ENCODE peak calls at places on chromosomes 3 and 15, in seven cellular contexts. J is sigmoid colon, S is H1, P is GM23338, T is GM12891, C is breast epithelium, G is HepG2. Q is an unnamed sample.

GRCh38 chr3:44954962-44955361 is 21.0 kb downstream of the ZDHHC3 start:
- DNase-seq in J (no peak), G (peak), P (no peak), T (peak), C (no peak), S (no peak), Q (peak)

GRCh38 chr3:129432036-129432435 is 3.6 kb upstream of the EFCAB12 start:
- DNase-seq in C (no peak), P (no peak), S (no peak), T (no peak), J (no peak), G (no peak), Q (no peak)

GRCh38 chr15:23073890-23074631 is 34.7 kb upstream of the TUBGCP5 start:
- DNase-seq in J (no peak), P (no peak), C (peak), S (no peak), G (no peak), T (no peak), Q (no peak)

GRCh38 chr3:94336076-94336741 is 273.3 kb downstream of the NSUN3 start:
- DNase-seq in T (no peak), G (peak), C (no peak), P (peak), S (no peak), J (no peak), Q (no peak)

GRCh38 chr3:44995142-44995770 is 19.2 kb downstream of the EXOSC7 start:
- DNase-seq in G (no peak), T (no peak), C (no peak), J (peak), P (no peak), S (no peak), Q (no peak)

GRCh38 chr3:105904683-105905320 is 36.0 kb upstream of the CBLB start:
- DNase-seq in G (no peak), J (no peak), S (no peak), C (no peak), T (no peak), P (no peak), Q (no peak)

GRCh38 chr3:132660745-132661067 is 577 bp downstream of the UBA5 start:
- DNase-seq in J (no peak), C (no peak), P (no peak), G (no peak), T (no peak), S (no peak), Q (no peak)

GRCh38 chr3:46971742-46972141 is 4.8 kb downstream of the CCDC12 start:
- DNase-seq in C (no peak), J (no peak), S (no peak), P (no peak), G (no peak), T (no peak), Q (no peak)

GRCh38 chr15:42144841-42145375 is 11.5 kb downstream of the PLA2G4F start:
- DNase-seq in S (no peak), J (no peak), T (no peak), P (no peak), G (no peak), C (peak), Q (no peak)

GRCh38 chr3:14444380-14444779 is 42.0 kb downstream of the SLC6A6 start:
- DNase-seq in P (no peak), T (no peak), C (no peak), G (no peak), J (no peak), S (no peak), Q (no peak)

GRCh38 chr3:182711853-182712252 is 81.5 kb upstream of the ATP11B start:
- DNase-seq in J (no peak), S (no peak), C (no peak), P (no peak), T (no peak), G (no peak), Q (no peak)

GRCh38 chr15:45157974-45158373 is 28.2 kb downstream of the DUOX1 start:
- DNase-seq in G (no peak), S (no peak), P (peak), J (no peak), T (no peak), C (no peak), Q (no peak)

GRCh38 chr3:43727930-43728329 is 37.2 kb downstream of the ABHD5 start:
- DNase-seq in J (no peak), S (no peak), P (no peak), G (no peak), C (no peak), T (no peak), Q (no peak)

GRCh38 chr15:96326551-96327154 is 3.8 kb upstream of the NR2F2 start:
- DNase-seq in G (no peak), C (peak), T (no peak), P (peak), S (no peak), J (peak), Q (no peak)

GRCh38 chr15:59997070-59997701 is 6.9 kb upstream of the FOXB1 start:
- DNase-seq in S (peak), J (no peak), P (peak), C (no peak), T (no peak), G (no peak), Q (peak)

GRCh38 chr15:40747685-40748631 is 7.1 kb downstream of the RMDN3 start:
- DNase-seq in S (no peak), P (no peak), T (no peak), G (no peak), C (no peak), J (no peak), Q (no peak)

GRCh38 chr15:58536414-58536813 is 104.6 kb downstream of the LIPC start:
- DNase-seq in S (no peak), J (peak), C (no peak), T (no peak), P (no peak), G (no peak), Q (no peak)

GRCh38 chr3:79726795-79727194 is 41.0 kb downstream of the ROBO1 start:
- DNase-seq in P (no peak), T (no peak), C (no peak), S (no peak), G (no peak), J (no peak), Q (no peak)

GRCh38 chr15:89361451-89362202 is 27.0 kb upstream of the POLG start:
- DNase-seq in T (peak), S (no peak), J (peak), P (peak), G (peak), C (peak), Q (peak)

GRCh38 chr15:89664951-89665350 is 9.7 kb upstream of the KIF7 start:
- DNase-seq in G (no peak), C (no peak), J (peak), P (no peak), S (no peak), T (no peak), Q (no peak)

GRCh38 chr3:111246967-111247760 is 175.5 kb downstream of the NECTIN3 start:
- DNase-seq in S (no peak), T (no peak), J (no peak), C (no peak), P (no peak), G (peak), Q (no peak)

GRCh38 chr15:89888214-89888804 is 5.5 kb downstream of the AP3S2 start:
- DNase-seq in C (no peak), S (no peak), G (peak), J (no peak), T (no peak), P (peak), Q (no peak)

GRCh38 chr3:32996755-32997091 is 45.3 kb downstream of the CCR4 start:
- DNase-seq in T (no peak), J (no peak), C (no peak), G (no peak), P (peak), S (no peak), Q (no peak)

GRCh38 chr3:10553586-10554235 is 48.3 kb upstream of the ATP2B2 start:
- DNase-seq in J (peak), S (peak), C (peak), P (peak), T (no peak), G (no peak), Q (no peak)

GRCh38 chr3:134904333-134904771 is 109.3 kb downstream of the EPHB1 start:
- DNase-seq in S (no peak), T (peak), P (no peak), J (no peak), G (no peak), C (no peak), Q (peak)

GRCh38 chr3:102791641-102792589 is 357.1 kb downstream of the ZPLD1 start:
- DNase-seq in C (no peak), P (no peak), T (no peak), J (no peak), G (no peak), S (no peak), Q (no peak)

GRCh38 chr3:196619213-196619612 is 20.3 kb upstream of the NRROS start:
- DNase-seq in J (no peak), C (no peak), P (no peak), G (no peak), T (no peak), S (no peak), Q (no peak)

GRCh38 chr3:98972155-98972554 is 70.7 kb upstream of the DCBLD2 start:
- DNase-seq in C (no peak), J (no peak), P (no peak), S (no peak), T (no peak), G (peak), Q (no peak)

GRCh38 chr15:88204584-88204983 is 52.0 kb downstream of the NTRK3 start:
- DNase-seq in J (no peak), S (no peak), G (no peak), P (no peak), T (no peak), C (no peak), Q (no peak)

GRCh38 chr3:32819086-32819450 is 1.3 kb downstream of the TRIM71 start:
- DNase-seq in G (no peak), T (no peak), C (no peak), J (no peak), P (no peak), S (no peak), Q (no peak)

GRCh38 chr3:11437506-11437905 is 165.3 kb downstream of the ATG7 start:
- DNase-seq in J (no peak), S (no peak), T (no peak), G (no peak), P (no peak), C (no peak), Q (no peak)

GRCh38 chr3:129112308-129113052 is 9.1 kb downstream of the RAB43 start:
- DNase-seq in P (no peak), G (peak), S (no peak), J (no peak), C (no peak), T (no peak), Q (no peak)

GRCh38 chr15:70563561-70564095 is 199.7 kb downstream of the UACA start:
- DNase-seq in C (no peak), T (no peak), S (no peak), G (no peak), P (no peak), J (peak), Q (no peak)

GRCh38 chr15:70566989-70567388 is 196.4 kb downstream of the UACA start:
- DNase-seq in G (no peak), C (no peak), P (no peak), T (no peak), J (no peak), S (no peak), Q (no peak)

GRCh38 chr15:70562906-70563305 is 200.5 kb downstream of the UACA start:
- DNase-seq in T (no peak), P (no peak), G (no peak), J (peak), S (no peak), C (no peak), Q (no peak)

GRCh38 chr15:70569139-70569717 is 194.1 kb downstream of the UACA start:
- DNase-seq in P (peak), J (no peak), G (peak), T (no peak), S (no peak), C (no peak), Q (no peak)

DNA sequence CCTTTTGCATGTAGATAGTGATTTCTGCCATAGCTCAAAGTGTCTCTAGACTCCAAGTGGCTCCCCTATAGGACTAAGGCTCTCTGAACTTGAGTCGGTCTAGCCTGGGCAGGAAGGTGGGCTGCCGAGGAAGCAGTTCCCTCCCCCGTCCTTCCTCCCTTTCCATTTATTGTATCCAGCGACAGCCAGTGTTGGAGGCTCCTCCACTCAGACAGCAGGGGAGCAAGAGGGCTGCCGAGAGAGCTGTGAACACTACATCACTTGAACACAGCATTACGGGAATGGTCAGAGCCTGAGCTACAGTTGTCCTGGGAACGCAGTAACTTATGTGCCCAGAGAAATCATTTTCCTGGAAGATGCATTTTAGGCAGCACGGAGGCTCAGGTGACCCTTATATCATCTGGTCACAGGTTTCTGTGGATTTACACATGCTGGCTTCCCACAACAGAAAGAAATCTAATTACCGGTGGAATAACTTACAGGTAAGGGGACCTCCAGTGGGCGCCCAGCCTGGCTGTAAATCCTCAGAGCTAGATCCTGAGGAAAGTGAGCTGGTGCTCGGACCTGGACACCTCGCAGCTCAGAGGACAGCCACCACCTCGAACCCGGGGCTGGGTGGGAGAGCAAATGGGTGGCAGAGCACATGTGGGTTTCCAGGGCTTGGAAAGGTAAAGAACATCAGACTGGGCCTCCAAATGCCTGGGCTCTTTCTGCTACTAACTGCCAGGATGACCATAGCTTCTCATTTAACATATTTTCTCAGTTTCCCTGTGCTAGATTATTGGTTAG is 197.1 kb downstream of the UACA start:
- DNase-seq in J (no peak), P (peak), T (no peak), G (no peak), S (no peak), C (no peak), Q (no peak)
- TF ChIP-seq POLR2AphosphoS5 in J (no peak), P (no peak), T (no peak), G (no peak), S (no peak), C (no peak), Q (no peak)

GRCh38 chr3:42451116-42451515 is 40.7 kb upstream of the LYZL4 start:
- DNase-seq in G (no peak), J (no peak), P (no peak), C (no peak), S (no peak), T (no peak), Q (no peak)
- TF ChIP-seq POLR2AphosphoS5 in G (no peak), J (no peak), P (no peak), C (no peak), S (no peak), T (no peak), Q (no peak)

GRCh38 chr15:29675791-29676301 is 146.4 kb downstream of the TJP1 start:
- DNase-seq in G (no peak), C (no peak), T (no peak), J (no peak), P (peak), S (no peak), Q (no peak)

GRCh38 chr15:29678504-29679034 is 143.7 kb downstream of the TJP1 start:
- DNase-seq in P (no peak), C (no peak), T (no peak), J (no peak), S (no peak), G (no peak), Q (no peak)

GRCh38 chr15:29676961-29677402 is 145.3 kb downstream of the TJP1 start:
- DNase-seq in C (no peak), J (no peak), T (no peak), S (no peak), P (no peak), G (no peak), Q (no peak)

GRCh38 chr15:29677871-29678431 is 144.3 kb downstream of the TJP1 start:
- DNase-seq in G (no peak), S (no peak), P (no peak), T (no peak), J (no peak), C (no peak), Q (no peak)

GRCh38 chr15:29677450-29677849 is 144.8 kb downstream of the TJP1 start:
- DNase-seq in C (no peak), G (no peak), J (no peak), P (no peak), S (no peak), T (no peak), Q (no peak)
- TF ChIP-seq POLR2AphosphoS5 in C (no peak), G (no peak), J (no peak), P (no peak), S (no peak), T (no peak), Q (no peak)

GRCh38 chr15:32990071-32990470 is 204.4 kb downstream of the FMN1 start:
- DNase-seq in P (no peak), S (no peak), C (no peak), T (no peak), G (no peak), J (no peak), Q (no peak)

GRCh38 chr15:32983679-32984078 is 210.8 kb downstream of the FMN1 start:
- DNase-seq in C (no peak), S (no peak), P (no peak), J (no peak), G (no peak), T (no peak), Q (no peak)

GRCh38 chr15:32982001-32982400 is 212.5 kb downstream of the FMN1 start:
- DNase-seq in T (no peak), P (no peak), G (no peak), S (no peak), C (no peak), J (no peak), Q (no peak)

GRCh38 chr15:32987067-32987466 is 207.4 kb downstream of the FMN1 start:
- DNase-seq in P (no peak), C (no peak), J (no peak), S (no peak), G (no peak), T (no peak), Q (no peak)

DNA sequence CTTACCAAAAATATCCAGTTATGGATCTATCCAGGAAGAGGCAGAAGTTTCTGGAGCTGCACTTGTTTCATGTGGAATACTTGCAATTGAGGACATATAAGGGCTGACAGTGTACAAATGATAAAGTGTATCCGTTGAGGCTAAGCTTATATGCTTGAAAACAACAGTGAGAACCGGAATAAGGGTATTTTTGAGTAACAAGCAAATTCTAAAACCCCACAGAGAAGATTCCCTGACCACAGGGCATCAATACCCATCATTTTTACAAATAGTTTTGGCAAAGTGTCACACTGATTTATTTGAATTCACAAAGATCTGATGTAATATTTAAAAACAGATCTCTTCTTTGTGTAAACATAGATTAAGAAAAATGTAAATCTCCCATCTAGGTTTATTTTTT is 208.4 kb downstream of the FMN1 start:
- DNase-seq in J (no peak), G (no peak), C (no peak), T (no peak), P (no peak), S (no peak), Q (no peak)
- TF ChIP-seq POLR2AphosphoS5 in J (no peak), G (no peak), C (no peak), T (no peak), P (no peak), S (no peak), Q (no peak)

GRCh38 chr3:107198522-107199271 is 178.5 kb upstream of the CCDC54 start:
- DNase-seq in J (no peak), G (no peak), C (no peak), P (no peak), S (no peak), T (no peak), Q (no peak)
- TF ChIP-seq POLR2AphosphoS5 in J (no peak), G (no peak), C (no peak), P (no peak), S (no peak), T (no peak), Q (no peak)

GRCh38 chr15:70269991-70270751 is 172.5 kb upstream of the TLE3 start:
- DNase-seq in C (no peak), P (no peak), S (no peak), T (no peak), G (no peak), J (no peak), Q (no peak)
- TF ChIP-seq POLR2AphosphoS5 in C (no peak), P (no peak), S (no peak), T (no peak), G (no peak), J (peak), Q (no peak)

DNA sequence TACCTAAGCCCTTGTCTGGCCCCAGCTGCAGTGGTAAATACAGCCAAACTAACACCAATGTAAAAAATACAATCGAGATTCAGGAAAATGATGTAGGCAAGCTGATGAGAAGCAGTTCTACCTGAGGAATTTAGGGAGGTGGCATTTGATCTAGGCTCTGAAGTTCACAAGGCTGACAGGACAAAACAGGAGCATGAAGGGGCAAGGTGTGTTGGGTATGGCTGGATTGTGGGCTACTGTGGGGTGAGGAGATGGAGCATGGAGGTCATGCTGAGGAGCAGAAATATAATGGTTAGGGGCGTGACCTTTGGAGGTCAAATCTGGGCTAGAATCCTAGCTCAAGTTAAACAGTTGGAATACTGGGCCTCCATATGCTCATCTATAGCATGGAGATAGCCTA is 6.5 kb downstream of the NDUFB4 start:
- DNase-seq in J (no peak), S (no peak), G (no peak), P (no peak), C (no peak), T (no peak), Q (no peak)
- TF ChIP-seq POLR2AphosphoS5 in J (no peak), S (no peak), G (no peak), P (no peak), C (no peak), T (peak), Q (peak)

DNA sequence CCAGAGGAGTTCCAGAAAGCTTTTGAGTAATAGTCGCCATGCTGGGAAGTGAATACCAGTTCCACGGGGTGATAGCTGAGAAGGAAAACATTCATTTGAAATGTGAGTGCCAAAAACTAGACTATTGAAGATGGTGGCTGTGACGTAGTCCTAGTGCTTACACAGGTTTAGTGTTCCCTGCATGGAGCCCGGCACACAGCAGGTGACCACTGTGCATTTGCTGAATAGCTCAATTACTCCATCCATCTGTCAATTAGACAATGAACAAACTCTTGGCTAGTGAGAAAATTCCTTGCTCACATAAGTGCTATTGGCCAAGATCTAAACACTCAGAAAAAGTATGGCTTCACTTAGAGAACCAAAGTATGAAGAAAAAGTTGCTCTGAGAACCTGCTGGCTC is 448.1 kb upstream of the WNT5A start:
- DNase-seq in J (no peak), T (no peak), G (no peak), S (no peak), P (no peak), C (no peak), Q (no peak)
- TF ChIP-seq POLR2AphosphoS5 in J (no peak), T (no peak), G (no peak), S (no peak), P (no peak), C (no peak), Q (no peak)

Q was measured in GM12892.